ENCODE peak calls at places on chromosomes 5 and 9, in six cellular contexts. I is T-helper 17 cell; D is stimulated activated CD8-positive, alpha-beta memory T cell treated with anti-CD3 and anti-CD28 coated beads, Interleukin-12 subunit alpha, Interleukin-12 subunit beta, amount 100 ng/mL, for 1 hour; G is NCI-H1092; U is left cardiac atrium; M is uterus. H is an unnamed sample.

GRCh38 chr9:113906411-113907110 is 30.5 kb downstream of the ZNF618 start:
- DNase-seq in I (no peak), U (no peak), G (no peak), D (no peak), M (no peak), H (no peak)

GRCh38 chr5:172035039-172035438 is 28.6 kb upstream of the FBXW11 start:
- DNase-seq in D (no peak), M (no peak), G (no peak), U (no peak), I (no peak), H (no peak)

GRCh38 chr9:121299467-121300282 is 31.7 kb downstream of the GSN start:
- DNase-seq in G (no peak), I (no peak), U (peak; percentile 88), M (peak; percentile 76), D (no peak), H (peak; percentile 70)

GRCh38 chr9:105432247-105432857 is 15.5 kb upstream of the FSD1L start:
- DNase-seq in G (no peak), D (no peak), U (no peak), M (no peak), I (no peak), H (no peak)

GRCh38 chr5:177471610-177472356 is 1.7 kb downstream of the DBN1 start:
- DNase-seq in D (no peak), U (peak; percentile 76), M (peak; percentile 56), I (no peak), G (no peak), H (no peak)

GRCh38 chr5:69271376-69271775 is 36.7 kb downstream of the CDK7 start:
- DNase-seq in M (peak; percentile 21), D (no peak), U (peak; percentile 36), I (no peak), G (no peak), H (peak; percentile 23)

GRCh38 chr9:36930941-36931340 is 103.1 kb downstream of the PAX5 start:
- DNase-seq in M (no peak), U (no peak), D (no peak), I (no peak), G (no peak), H (no peak)

GRCh38 chr5:135013947-135014570 is 20.0 kb downstream of the PITX1 start:
- DNase-seq in D (no peak), M (no peak), G (peak; percentile 38), I (no peak), U (no peak), H (no peak)

GRCh38 chr9:110745656-110746055 is 77.1 kb downstream of the MUSK start:
- DNase-seq in M (no peak), I (no peak), U (no peak), G (no peak), D (no peak), H (no peak)

GRCh38 chr9:22037954-22038690 is 29.0 kb upstream of the CDKN2B start:
- DNase-seq in U (no peak), M (no peak), I (no peak), G (no peak), D (no peak), H (no peak)

GRCh38 chr5:2658421-2658820 is 93.1 kb downstream of the IRX2 start:
- DNase-seq in M (no peak), I (no peak), G (no peak), D (no peak), U (no peak), H (no peak)

H was measured in transverse colon.